ENCODE peak calls at places on chromosomes 7 and 10, in five cellular contexts. One of them, this sample, is unnamed.

GRCh38 chr10:103660364-103661197 is 167.1 kb downstream of the NEURL1 start:
- DNase-seq in GM23338: no peak
- DNase-seq in activated CD4-positive, CD25-positive, alpha-beta regulatory T cell treated with anti-CD3 and anti-CD28 coated beads, Interleukin-2, amount 50 U/mL, for 16 hours: no peak
- DNase-seq in HTR-8/SVneo: no peak
- DNase-seq in heart left ventricle: peak; percentile 51
- DNase-seq in this sample: peak; percentile 76

GRCh38 chr7:42208586-42208985 is 28.4 kb downstream of the GLI3 start:
- DNase-seq in GM23338: no peak
- DNase-seq in activated CD4-positive, CD25-positive, alpha-beta regulatory T cell treated with anti-CD3 and anti-CD28 coated beads, Interleukin-2, amount 50 U/mL, for 16 hours: no peak
- DNase-seq in HTR-8/SVneo: no peak
- DNase-seq in heart left ventricle: no peak
- DNase-seq in this sample: no peak

GRCh38 chr10:128035557-128035973 is 90.7 kb downstream of the MKI67 start:
- DNase-seq in GM23338: peak; percentile 81
- DNase-seq in activated CD4-positive, CD25-positive, alpha-beta regulatory T cell treated with anti-CD3 and anti-CD28 coated beads, Interleukin-2, amount 50 U/mL, for 16 hours: peak; percentile 18
- DNase-seq in HTR-8/SVneo: peak; percentile 6
- DNase-seq in heart left ventricle: peak; percentile 53
- DNase-seq in this sample: peak; percentile 77

GRCh38 chr7:81616951-81617350 is 152.9 kb downstream of the HGF start:
- DNase-seq in GM23338: no peak
- DNase-seq in activated CD4-positive, CD25-positive, alpha-beta regulatory T cell treated with anti-CD3 and anti-CD28 coated beads, Interleukin-2, amount 50 U/mL, for 16 hours: no peak
- DNase-seq in HTR-8/SVneo: no peak
- DNase-seq in heart left ventricle: no peak
- DNase-seq in this sample: no peak

GRCh38 chr7:95102662-95103061 is 195.3 kb downstream of the PPP1R9A start:
- DNase-seq in GM23338: no peak
- DNase-seq in activated CD4-positive, CD25-positive, alpha-beta regulatory T cell treated with anti-CD3 and anti-CD28 coated beads, Interleukin-2, amount 50 U/mL, for 16 hours: no peak
- DNase-seq in HTR-8/SVneo: no peak
- DNase-seq in heart left ventricle: no peak
- DNase-seq in this sample: no peak

GRCh38 chr10:132199854-132200311 is 13.1 kb downstream of the DPYSL4 start:
- DNase-seq in GM23338: no peak
- DNase-seq in activated CD4-positive, CD25-positive, alpha-beta regulatory T cell treated with anti-CD3 and anti-CD28 coated beads, Interleukin-2, amount 50 U/mL, for 16 hours: no peak
- DNase-seq in HTR-8/SVneo: no peak
- DNase-seq in heart left ventricle: peak; percentile 23
- DNase-seq in this sample: no peak

GRCh38 chr10:132924046-132924952 is 18.1 kb downstream of the CFAP46 start:
- DNase-seq in GM23338: no peak
- DNase-seq in activated CD4-positive, CD25-positive, alpha-beta regulatory T cell treated with anti-CD3 and anti-CD28 coated beads, Interleukin-2, amount 50 U/mL, for 16 hours: no peak
- DNase-seq in HTR-8/SVneo: no peak
- DNase-seq in heart left ventricle: no peak
- DNase-seq in this sample: no peak

GRCh38 chr7:77199008-77199966 is at the start of gene FGL2:
- DNase-seq in GM23338: peak; percentile 62
- DNase-seq in activated CD4-positive, CD25-positive, alpha-beta regulatory T cell treated with anti-CD3 and anti-CD28 coated beads, Interleukin-2, amount 50 U/mL, for 16 hours: no peak
- DNase-seq in HTR-8/SVneo: no peak
- DNase-seq in heart left ventricle: peak; percentile 71
- DNase-seq in this sample: peak; percentile 88

GRCh38 chr10:79562135-79562756 is 2.0 kb upstream of the SFTPA2 start:
- DNase-seq in GM23338: peak; percentile 85
- DNase-seq in activated CD4-positive, CD25-positive, alpha-beta regulatory T cell treated with anti-CD3 and anti-CD28 coated beads, Interleukin-2, amount 50 U/mL, for 16 hours: peak; percentile 15
- DNase-seq in HTR-8/SVneo: peak; percentile 72
- DNase-seq in heart left ventricle: peak; percentile 68
- DNase-seq in this sample: peak; percentile 83

GRCh38 chr7:21762469-21762868 is 183.2 kb downstream of the CDCA7L start:
- DNase-seq in GM23338: no peak
- DNase-seq in activated CD4-positive, CD25-positive, alpha-beta regulatory T cell treated with anti-CD3 and anti-CD28 coated beads, Interleukin-2, amount 50 U/mL, for 16 hours: no peak
- DNase-seq in HTR-8/SVneo: no peak
- DNase-seq in heart left ventricle: no peak
- DNase-seq in this sample: no peak

GRCh38 chr7:8236781-8237407 is 25.1 kb downstream of the ICA1 start:
- DNase-seq in GM23338: no peak
- DNase-seq in activated CD4-positive, CD25-positive, alpha-beta regulatory T cell treated with anti-CD3 and anti-CD28 coated beads, Interleukin-2, amount 50 U/mL, for 16 hours: no peak
- DNase-seq in HTR-8/SVneo: no peak
- DNase-seq in heart left ventricle: no peak
- DNase-seq in this sample: no peak

GRCh38 chr10:79437111-79437814 is 8.2 kb downstream of the ZCCHC24 start:
- DNase-seq in GM23338: no peak
- DNase-seq in activated CD4-positive, CD25-positive, alpha-beta regulatory T cell treated with anti-CD3 and anti-CD28 coated beads, Interleukin-2, amount 50 U/mL, for 16 hours: no peak
- DNase-seq in HTR-8/SVneo: no peak
- DNase-seq in heart left ventricle: no peak
- DNase-seq in this sample: no peak

GRCh38 chr10:70054902-70055301 is 2.3 kb downstream of the MACROH2A2 start:
- DNase-seq in GM23338: no peak
- DNase-seq in activated CD4-positive, CD25-positive, alpha-beta regulatory T cell treated with anti-CD3 and anti-CD28 coated beads, Interleukin-2, amount 50 U/mL, for 16 hours: no peak
- DNase-seq in HTR-8/SVneo: no peak
- DNase-seq in heart left ventricle: no peak
- DNase-seq in this sample: no peak

GRCh38 chr10:119073584-119073983 is 7.0 kb downstream of the EIF3A start:
- DNase-seq in GM23338: no peak
- DNase-seq in activated CD4-positive, CD25-positive, alpha-beta regulatory T cell treated with anti-CD3 and anti-CD28 coated beads, Interleukin-2, amount 50 U/mL, for 16 hours: no peak
- DNase-seq in HTR-8/SVneo: no peak
- DNase-seq in heart left ventricle: no peak
- DNase-seq in this sample: no peak

GRCh38 chr7:111159426-111159825 is 68.5 kb downstream of the LRRN3 start:
- DNase-seq in GM23338: no peak
- DNase-seq in activated CD4-positive, CD25-positive, alpha-beta regulatory T cell treated with anti-CD3 and anti-CD28 coated beads, Interleukin-2, amount 50 U/mL, for 16 hours: no peak
- DNase-seq in HTR-8/SVneo: no peak
- DNase-seq in heart left ventricle: no peak
- DNase-seq in this sample: no peak

GRCh38 chr10:75400163-75400768 is 1.3 kb downstream of the ZNF503 start:
- DNase-seq in GM23338: no peak
- DNase-seq in activated CD4-positive, CD25-positive, alpha-beta regulatory T cell treated with anti-CD3 and anti-CD28 coated beads, Interleukin-2, amount 50 U/mL, for 16 hours: no peak
- DNase-seq in HTR-8/SVneo: no peak
- DNase-seq in heart left ventricle: no peak
- DNase-seq in this sample: no peak

GRCh38 chr7:147068877-147069276 is 952.3 kb downstream of the CNTNAP2 start:
- DNase-seq in GM23338: no peak
- DNase-seq in activated CD4-positive, CD25-positive, alpha-beta regulatory T cell treated with anti-CD3 and anti-CD28 coated beads, Interleukin-2, amount 50 U/mL, for 16 hours: no peak
- DNase-seq in HTR-8/SVneo: no peak
- DNase-seq in heart left ventricle: no peak
- DNase-seq in this sample: no peak

GRCh38 chr10:30189254-30189583 is 129.8 kb upstream of the JCAD start:
- DNase-seq in GM23338: no peak
- DNase-seq in activated CD4-positive, CD25-positive, alpha-beta regulatory T cell treated with anti-CD3 and anti-CD28 coated beads, Interleukin-2, amount 50 U/mL, for 16 hours: no peak
- DNase-seq in HTR-8/SVneo: no peak
- DNase-seq in heart left ventricle: no peak
- DNase-seq in this sample: no peak

GRCh38 chr7:3537210-3537875 is 236.3 kb downstream of the SDK1 start:
- DNase-seq in GM23338: no peak
- DNase-seq in activated CD4-positive, CD25-positive, alpha-beta regulatory T cell treated with anti-CD3 and anti-CD28 coated beads, Interleukin-2, amount 50 U/mL, for 16 hours: no peak
- DNase-seq in HTR-8/SVneo: peak; percentile 31
- DNase-seq in heart left ventricle: peak; percentile 28
- DNase-seq in this sample: no peak

GRCh38 chr10:116710021-116710420 is 32.3 kb downstream of the HSPA12A start:
- DNase-seq in GM23338: no peak
- DNase-seq in activated CD4-positive, CD25-positive, alpha-beta regulatory T cell treated with anti-CD3 and anti-CD28 coated beads, Interleukin-2, amount 50 U/mL, for 16 hours: no peak
- DNase-seq in HTR-8/SVneo: no peak
- DNase-seq in heart left ventricle: no peak
- DNase-seq in this sample: no peak

GRCh38 chr7:641269-641671 is 85.2 kb upstream of the DNAAF5 start:
- DNase-seq in GM23338: peak; percentile 54
- DNase-seq in activated CD4-positive, CD25-positive, alpha-beta regulatory T cell treated with anti-CD3 and anti-CD28 coated beads, Interleukin-2, amount 50 U/mL, for 16 hours: no peak
- DNase-seq in HTR-8/SVneo: no peak
- DNase-seq in heart left ventricle: no peak
- DNase-seq in this sample: no peak

GRCh38 chr7:134482858-134483257 is 24.0 kb upstream of the AKR1B1 start:
- DNase-seq in GM23338: no peak
- DNase-seq in activated CD4-positive, CD25-positive, alpha-beta regulatory T cell treated with anti-CD3 and anti-CD28 coated beads, Interleukin-2, amount 50 U/mL, for 16 hours: no peak
- DNase-seq in HTR-8/SVneo: no peak
- DNase-seq in heart left ventricle: no peak
- DNase-seq in this sample: no peak

GRCh38 chr10:124697837-124698559 is 46.2 kb downstream of the FAM53B start:
- DNase-seq in GM23338: peak; percentile 36
- DNase-seq in activated CD4-positive, CD25-positive, alpha-beta regulatory T cell treated with anti-CD3 and anti-CD28 coated beads, Interleukin-2, amount 50 U/mL, for 16 hours: no peak
- DNase-seq in HTR-8/SVneo: no peak
- DNase-seq in heart left ventricle: peak; percentile 22
- DNase-seq in this sample: peak; percentile 53

GRCh38 chr10:101574354-101574753 is 13.7 kb downstream of the POLL start:
- DNase-seq in GM23338: no peak
- DNase-seq in activated CD4-positive, CD25-positive, alpha-beta regulatory T cell treated with anti-CD3 and anti-CD28 coated beads, Interleukin-2, amount 50 U/mL, for 16 hours: no peak
- DNase-seq in HTR-8/SVneo: no peak
- DNase-seq in heart left ventricle: no peak
- DNase-seq in this sample: no peak

GRCh38 chr7:6385110-6385792 is 62.5 kb downstream of the DAGLB start:
- DNase-seq in GM23338: no peak
- DNase-seq in activated CD4-positive, CD25-positive, alpha-beta regulatory T cell treated with anti-CD3 and anti-CD28 coated beads, Interleukin-2, amount 50 U/mL, for 16 hours: no peak
- DNase-seq in HTR-8/SVneo: peak; percentile 94
- DNase-seq in heart left ventricle: no peak
- DNase-seq in this sample: no peak

GRCh38 chr10:23158370-23158769 is 33.7 kb upstream of the PTF1A start:
- DNase-seq in GM23338: peak; percentile 88
- DNase-seq in activated CD4-positive, CD25-positive, alpha-beta regulatory T cell treated with anti-CD3 and anti-CD28 coated beads, Interleukin-2, amount 50 U/mL, for 16 hours: no peak
- DNase-seq in HTR-8/SVneo: peak; percentile 60
- DNase-seq in heart left ventricle: no peak
- DNase-seq in this sample: no peak

GRCh38 chr10:2858452-2858851 is 208.9 kb upstream of the PFKP start:
- DNase-seq in GM23338: no peak
- DNase-seq in activated CD4-positive, CD25-positive, alpha-beta regulatory T cell treated with anti-CD3 and anti-CD28 coated beads, Interleukin-2, amount 50 U/mL, for 16 hours: no peak
- DNase-seq in HTR-8/SVneo: no peak
- DNase-seq in heart left ventricle: no peak
- DNase-seq in this sample: no peak

GRCh38 chr7:7719235-7719634 is 828 bp upstream of the RPA3 start:
- DNase-seq in GM23338: no peak
- DNase-seq in activated CD4-positive, CD25-positive, alpha-beta regulatory T cell treated with anti-CD3 and anti-CD28 coated beads, Interleukin-2, amount 50 U/mL, for 16 hours: peak; percentile 18
- DNase-seq in HTR-8/SVneo: peak; percentile 72
- DNase-seq in heart left ventricle: peak; percentile 29
- DNase-seq in this sample: no peak

This sample was measured in right cardiac atrium.